ENCODE peak calls at places on chromosome 2, in seven cellular contexts. S is heart left ventricle, H is breast epithelium, K is stomach, B is prostate gland, L is upper lobe of left lung, Y is Peyer's patch. Z is an unnamed sample.

GRCh38 chr2:218993345-218994315 is at the start of gene CRYBA2:
- DNase-seq in B (no peak), Y (no peak), S (no peak), K (no peak), H (no peak), L (no peak), Z (no peak)

GRCh38 chr2:223477318-223477717 is 124.8 kb downstream of the SCG2 start:
- DNase-seq in S (no peak), Y (no peak), H (no peak), K (no peak), B (no peak), L (no peak), Z (no peak)

GRCh38 chr2:68936462-68936861 is 16.2 kb downstream of the GKN2 start:
- DNase-seq in L (no peak), S (no peak), Y (no peak), B (no peak), K (no peak), H (no peak), Z (no peak)

GRCh38 chr2:216936954-216937357 is 77.1 kb upstream of the TNP1 start:
- DNase-seq in K (no peak), H (no peak), S (peak), B (no peak), Y (no peak), L (no peak), Z (no peak)

GRCh38 chr2:231277962-231278361 is 79.5 kb downstream of the ARMC9 start:
- DNase-seq in S (no peak), H (no peak), Y (no peak), B (no peak), L (no peak), K (no peak), Z (no peak)

GRCh38 chr2:11305958-11306357 is 38.5 kb downstream of the ROCK2 start:
- DNase-seq in H (no peak), K (no peak), B (no peak), L (no peak), S (no peak), Y (no peak), Z (no peak)

GRCh38 chr2:238854246-238854645 is 6.4 kb downstream of the TWIST2 start:
- DNase-seq in K (no peak), L (no peak), Y (no peak), H (no peak), B (no peak), S (no peak), Z (peak)

GRCh38 chr2:150476213-150476740 is 11.2 kb downstream of the RND3 start:
- DNase-seq in Y (no peak), H (no peak), L (no peak), B (no peak), K (no peak), S (no peak), Z (no peak)

GRCh38 chr2:241180495-241180894 is 8.0 kb upstream of the ANO7 start:
- DNase-seq in Y (no peak), S (no peak), K (no peak), H (no peak), L (no peak), B (no peak), Z (no peak)

GRCh38 chr2:207619764-207620203 is 5.4 kb downstream of the METTL21A start:
- DNase-seq in S (no peak), Y (no peak), H (no peak), K (no peak), B (no peak), L (no peak), Z (no peak)

GRCh38 chr2:233426619-233427342 is 72.5 kb downstream of the DGKD start:
- DNase-seq in H (no peak), B (no peak), S (no peak), K (peak), Y (no peak), L (no peak), Z (peak)

GRCh38 chr2:7007488-7007845 is 90.3 kb downstream of the RNF144A start:
- DNase-seq in K (no peak), H (no peak), B (no peak), S (no peak), Y (no peak), L (no peak), Z (no peak)
- H3K4me3 ChIP-seq in K (peak), H (no peak), B (no peak), S (no peak), Y (no peak), L (no peak), Z (no peak)

DNA sequence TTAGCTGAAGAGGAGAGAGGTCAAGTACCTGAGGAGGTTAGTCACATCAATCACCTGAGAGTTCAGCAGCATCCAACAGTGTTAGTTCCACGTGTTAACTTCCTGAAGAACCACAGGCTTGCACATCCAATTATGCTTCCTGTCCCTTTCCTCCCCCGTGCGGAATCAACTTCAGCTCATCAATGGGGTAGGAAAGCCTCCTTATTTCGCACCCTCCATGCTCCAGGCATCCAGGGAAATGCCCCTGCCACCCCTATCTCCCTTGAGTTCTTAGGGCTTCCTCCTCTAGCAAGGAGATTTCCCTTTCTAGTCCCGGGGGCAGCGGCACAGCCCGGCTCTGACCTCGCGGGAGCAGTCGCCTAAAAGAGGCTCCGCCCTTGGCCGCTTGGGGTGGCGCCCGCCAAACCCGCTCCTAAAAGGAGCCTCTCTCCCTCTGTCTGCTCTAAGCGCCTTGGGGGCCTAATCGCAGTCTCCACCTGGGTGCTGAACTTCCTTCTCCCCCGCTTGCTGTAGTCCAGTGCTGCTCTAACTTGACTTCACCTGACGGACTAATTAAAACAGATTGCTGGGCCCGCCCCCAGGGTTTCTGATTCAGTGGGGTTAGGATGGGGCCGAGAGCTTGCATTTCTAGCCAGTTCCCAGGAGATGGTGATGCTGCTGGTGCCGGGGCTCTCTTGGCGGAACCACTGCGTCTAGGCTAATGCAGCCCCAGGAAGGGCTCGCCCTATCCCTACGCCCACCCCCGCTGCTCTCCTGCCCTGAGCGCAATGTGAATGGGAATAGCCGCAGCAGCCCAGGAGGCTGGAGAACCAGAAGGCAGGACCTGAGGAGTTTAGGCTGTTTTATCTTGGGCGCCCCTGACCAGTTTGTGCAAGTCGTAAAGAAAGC is 3.4 kb upstream of the TET3 start:
- DNase-seq in L (peak), S (no peak), Y (peak), K (peak), B (no peak), H (no peak), Z (no peak)
- H3K27ac ChIP-seq in L (peak), S (no peak), Y (peak), K (peak), B (peak), H (peak), Z (peak)

DNA sequence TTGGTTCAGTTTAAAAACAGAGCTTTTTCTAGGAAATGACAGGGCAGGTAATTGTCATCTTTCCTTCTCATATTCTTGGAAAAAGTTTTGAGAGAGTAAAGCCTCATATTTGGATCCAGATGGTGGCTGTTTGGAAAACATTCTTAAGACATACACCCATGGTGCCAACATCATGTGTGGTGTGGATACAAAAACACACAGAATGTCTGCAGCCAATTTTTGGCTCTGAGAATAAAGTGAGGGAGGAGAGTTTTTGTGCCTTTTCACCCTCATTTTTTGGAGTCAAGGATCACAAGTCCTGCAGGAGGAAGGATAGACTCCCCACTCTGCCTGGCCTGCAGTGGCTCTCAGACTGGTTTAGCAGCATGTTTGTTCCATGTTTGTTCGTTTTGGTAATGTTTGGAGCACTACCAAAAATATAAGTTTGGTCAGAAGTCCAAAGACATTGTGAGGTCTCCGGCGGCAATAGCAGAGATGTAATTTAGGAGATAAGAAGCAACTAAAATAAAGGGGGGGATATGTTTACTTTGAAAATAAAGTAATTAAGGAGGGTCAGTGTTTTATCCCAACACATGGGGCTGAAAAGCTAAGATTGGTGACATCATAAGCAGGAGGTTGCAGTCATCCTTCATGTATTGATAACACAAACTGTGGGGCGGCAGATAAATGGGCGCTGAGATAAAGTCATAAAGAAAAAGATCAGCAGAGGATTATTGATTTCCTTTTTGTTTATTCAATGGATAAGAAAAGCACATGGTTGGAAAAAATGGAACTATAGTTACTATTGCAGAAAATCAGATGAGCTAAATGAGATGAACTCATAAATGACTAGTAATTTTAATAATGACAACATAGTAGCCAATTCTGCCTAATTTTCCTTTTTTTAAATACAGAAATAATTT is 639 bp downstream of the NOSTRIN start:
- DNase-seq in H (no peak), K (peak), Y (no peak), B (no peak), L (no peak), S (no peak), Z (no peak)
- TF ChIP-seq POLR2A in H (no peak), K (no peak), Y (no peak), B (no peak), L (no peak), S (no peak), Z (no peak)

DNA sequence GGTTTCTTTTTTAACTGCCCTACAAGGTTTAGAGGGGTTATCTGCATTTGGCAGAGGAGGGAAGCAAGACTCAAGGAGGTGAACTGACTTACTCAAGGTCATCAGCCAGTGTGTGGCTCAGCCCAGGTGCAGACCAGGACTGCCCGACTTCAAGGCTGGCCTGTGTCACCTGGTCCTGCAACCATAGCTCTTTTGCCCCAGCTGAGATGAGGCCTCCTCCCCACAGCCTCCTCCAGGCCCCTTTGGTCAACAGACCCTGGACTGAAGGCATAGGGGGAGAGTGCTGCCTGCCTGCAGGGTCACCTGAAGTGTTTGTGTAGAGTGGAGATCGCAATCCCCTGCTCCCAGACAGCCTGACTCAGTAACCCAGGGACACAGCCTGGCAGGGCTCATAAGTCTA is 168.5 kb upstream of the GLI2 start:
- DNase-seq in Y (no peak), L (no peak), S (no peak), B (no peak), K (peak), H (no peak), Z (no peak)
- H3K4me3 ChIP-seq in Y (no peak), L (no peak), S (no peak), B (no peak), K (no peak), H (no peak), Z (no peak)

GRCh38 chr2:28423856-28424605 is 31.4 kb downstream of the FOSL2 start:
- DNase-seq in K (peak), B (no peak), S (no peak), Y (peak), L (peak), H (no peak), Z (no peak)
- H3K27ac ChIP-seq in K (peak), B (no peak), S (no peak), Y (peak), L (peak), H (no peak), Z (no peak)